ENCODE peak calls at places on chromosomes 3 and 15, in four cellular contexts. R, H, B and T are unnamed samples.

GRCh38 chr15:41284425-41285177 is 47.8 kb downstream of the OIP5 start:
- DNase-seq in R (peak), H (no peak), B (no peak), T (peak)

GRCh38 chr3:45365060-45365459 is 23.3 kb upstream of the LARS2 start:
- DNase-seq in R (no peak), H (no peak), B (no peak), T (no peak)

GRCh38 chr3:78035020-78035660 is 995.2 kb downstream of the ROBO2 start:
- DNase-seq in R (no peak), H (no peak), B (no peak), T (no peak)

GRCh38 chr15:52067545-52067926 is 45.0 kb downstream of the BCL2L10 start:
- DNase-seq in R (no peak), H (no peak), B (no peak), T (peak)

GRCh38 chr15:59371458-59372351 is 966 bp downstream of the MYO1E start:
- DNase-seq in R (peak), H (no peak), B (peak), T (peak)

GRCh38 chr3:15645246-15645645 is 43.7 kb downstream of the BTD start:
- DNase-seq in R (no peak), H (no peak), B (no peak), T (no peak)

GRCh38 chr3:173399001-173399400 is 1.5 kb downstream of the NLGN1 start:
- DNase-seq in R (no peak), H (no peak), B (no peak), T (no peak)

GRCh38 chr3:44248152-44248551 is 6.5 kb downstream of the TOPAZ1 start:
- DNase-seq in R (no peak), H (no peak), B (no peak), T (no peak)

GRCh38 chr3:144270100-144270499 is 298.5 kb downstream of the DIPK2A start:
- DNase-seq in R (peak), H (no peak), B (no peak), T (no peak)

GRCh38 chr15:59616390-59616789 is 4.8 kb downstream of the GCNT3 start:
- DNase-seq in R (peak), H (no peak), B (no peak), T (peak)

GRCh38 chr15:32718082-32718821 is 448 bp downstream of the GREM1 start:
- DNase-seq in R (no peak), H (no peak), B (no peak), T (no peak)
- H3K4me3 ChIP-seq in R (no peak), H (no peak), B (peak), T (no peak)

GRCh38 chr15:98568382-98569017 is 79.8 kb upstream of the IGF1R start:
- DNase-seq in R (no peak), H (no peak), B (no peak), T (no peak)
- TF ChIP-seq CTCF in R (no peak), H (peak), B (peak), T (no peak)

GRCh38 chr15:100920516-100921135 is 1.5 kb downstream of the LRRK1 start:
- DNase-seq in R (no peak), H (no peak), B (no peak), T (no peak)
- H3K4me3 ChIP-seq in R (no peak), H (peak), B (no peak), T (no peak)

DNA sequence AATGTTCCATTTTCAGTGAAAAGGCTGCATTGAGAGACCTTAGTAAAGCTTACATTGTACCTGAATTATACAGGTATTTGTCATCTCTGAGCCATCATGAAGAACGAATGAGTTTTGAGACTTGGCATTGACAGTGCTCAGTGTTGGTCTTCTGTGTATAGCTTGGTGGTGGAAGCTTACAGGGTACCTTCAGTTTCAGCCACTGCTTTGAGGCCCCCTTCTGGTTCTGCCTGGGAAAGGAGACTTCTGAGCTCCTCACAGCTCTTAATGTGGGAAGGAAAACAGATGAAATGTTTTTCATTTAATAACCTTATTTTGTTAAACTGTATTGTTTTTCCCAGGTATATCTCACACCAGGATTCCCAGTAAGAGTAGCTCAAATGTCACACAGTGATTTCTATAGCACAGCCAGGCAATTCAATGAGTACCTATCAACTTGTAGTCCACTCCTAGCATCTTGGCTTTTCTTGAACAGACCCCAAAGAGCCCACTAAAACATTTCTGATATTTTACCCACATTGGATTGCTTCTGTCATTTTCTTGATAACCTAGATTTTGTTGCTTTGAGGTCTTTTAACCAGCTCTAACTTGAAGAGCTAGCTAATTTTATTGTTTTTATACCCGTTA is 5.6 kb downstream of the SERPINI1 start:
- DNase-seq in R (peak), H (peak), B (no peak), T (no peak)
- TF ChIP-seq CTCF in R (peak), H (peak), B (peak), T (no peak)

DNA sequence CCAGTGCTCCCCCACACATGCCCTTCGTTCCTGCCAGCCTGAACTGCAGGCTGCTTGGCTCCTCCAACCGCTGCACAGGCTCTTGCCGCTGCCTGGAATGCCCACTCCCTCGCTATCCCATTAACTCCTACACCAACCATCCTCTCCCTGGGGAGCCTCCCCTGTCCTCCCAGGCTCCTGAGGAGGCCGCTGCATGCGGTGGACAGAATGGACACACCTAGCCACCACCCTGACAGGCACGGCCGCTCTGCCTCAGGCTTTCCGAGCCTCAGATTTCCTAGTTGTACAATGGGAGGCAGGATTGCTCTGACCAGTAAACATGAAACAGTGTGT is 2.3 kb downstream of the PLXNB1 start:
- DNase-seq in R (no peak), H (no peak), B (no peak), T (peak)
- H3K4me3 ChIP-seq in R (no peak), H (no peak), B (peak), T (peak)

DNA sequence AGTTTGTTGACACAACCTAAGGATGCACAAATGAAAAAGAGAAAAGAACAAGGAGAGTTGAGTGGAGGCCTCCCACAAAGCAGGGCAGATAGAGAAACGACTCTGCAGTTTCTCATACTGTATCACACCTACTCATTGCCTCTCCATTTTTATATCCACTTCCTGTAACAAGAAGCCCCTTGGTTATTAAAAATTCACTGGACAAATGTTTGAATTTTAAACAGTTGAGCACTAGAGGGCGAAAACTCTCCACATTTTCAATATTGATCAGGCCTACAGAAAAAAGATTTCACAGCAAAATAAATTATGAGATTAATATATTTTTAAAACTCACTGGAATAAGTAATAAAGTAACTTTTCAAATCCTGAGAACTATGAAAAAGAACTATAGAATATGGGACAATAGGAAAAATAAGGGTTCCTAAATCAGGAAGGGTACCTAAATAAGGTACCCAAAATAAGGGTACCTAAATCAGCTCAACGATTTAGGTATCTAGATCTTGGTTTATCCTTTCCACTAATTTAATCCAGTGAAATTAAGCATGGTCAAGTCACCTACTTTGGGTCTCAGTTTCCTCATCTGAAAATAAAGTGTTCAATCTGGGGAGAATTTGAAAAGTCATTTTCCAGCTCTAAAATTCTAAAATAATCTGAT is 47.0 kb upstream of the PPIB start:
- DNase-seq in R (no peak), H (peak), B (no peak), T (no peak)
- TF ChIP-seq CTCF in R (peak), H (peak), B (peak), T (peak)

GRCh38 chr3:186021673-186022362 is 84.0 kb upstream of the TRA2B start:
- DNase-seq in R (no peak), H (no peak), B (no peak), T (no peak)
- H3K4me3 ChIP-seq in R (no peak), H (no peak), B (no peak), T (no peak)